ENCODE peak calls at places on chromosome 15, in nine cellular contexts. One of them, this sample, is unnamed.

GRCh38 chr15:31259562-31260252 is 66.9 kb upstream of the KLF13 start:
- DNase-seq in right cardiac atrium: no peak
- DNase-seq in astrocyte: no peak
- DNase-seq in psoas muscle: no peak
- DNase-seq in CD8-positive, alpha-beta memory T cell: no peak
- DNase-seq in H1: no peak
- DNase-seq in left ventricle myocardium inferior: no peak
- DNase-seq in H7: peak; percentile 33
- DNase-seq in neural progenitor cell: no peak
- DNase-seq in this sample: no peak

GRCh38 chr15:62719316-62719715 is 323.2 kb upstream of the TPM1 start:
- DNase-seq in H1: no peak
- DNase-seq in H7: no peak
- DNase-seq in neural progenitor cell: no peak
- DNase-seq in astrocyte: peak; percentile 61
- DNase-seq in CD8-positive, alpha-beta memory T cell: no peak
- DNase-seq in right cardiac atrium: no peak
- DNase-seq in left ventricle myocardium inferior: no peak
- DNase-seq in psoas muscle: no peak
- DNase-seq in this sample: no peak

GRCh38 chr15:89743011-89743410 is 8.0 kb downstream of the MESP1 start:
- DNase-seq in left ventricle myocardium inferior: no peak
- DNase-seq in astrocyte: no peak
- DNase-seq in H7: no peak
- DNase-seq in right cardiac atrium: no peak
- DNase-seq in H1: no peak
- DNase-seq in psoas muscle: no peak
- DNase-seq in neural progenitor cell: no peak
- DNase-seq in CD8-positive, alpha-beta memory T cell: no peak
- DNase-seq in this sample: no peak

GRCh38 chr15:75672646-75673425 is 25.1 kb downstream of the SNX33 start:
- DNase-seq in psoas muscle: no peak
- DNase-seq in CD8-positive, alpha-beta memory T cell: no peak
- DNase-seq in H7: peak; percentile 78
- DNase-seq in neural progenitor cell: peak; percentile 56
- DNase-seq in right cardiac atrium: peak; percentile 86
- DNase-seq in left ventricle myocardium inferior: peak; percentile 53
- DNase-seq in H1: no peak
- DNase-seq in astrocyte: peak; percentile 80
- DNase-seq in this sample: no peak

GRCh38 chr15:95556866-95557225 is 773.7 kb upstream of the NR2F2 start:
- DNase-seq in H1: no peak
- DNase-seq in psoas muscle: no peak
- DNase-seq in left ventricle myocardium inferior: no peak
- DNase-seq in neural progenitor cell: peak; percentile 33
- DNase-seq in right cardiac atrium: no peak
- DNase-seq in astrocyte: peak; percentile 85
- DNase-seq in CD8-positive, alpha-beta memory T cell: no peak
- DNase-seq in H7: no peak
- DNase-seq in this sample: no peak

GRCh38 chr15:40340038-40340739 is 550 bp downstream of the CCDC9B start:
- DNase-seq in right cardiac atrium: peak; percentile 95
- DNase-seq in CD8-positive, alpha-beta memory T cell: no peak
- DNase-seq in neural progenitor cell: no peak
- DNase-seq in left ventricle myocardium inferior: peak; percentile 90
- DNase-seq in H1: peak; percentile 56
- DNase-seq in astrocyte: peak; percentile 73
- DNase-seq in H7: peak; percentile 77
- DNase-seq in psoas muscle: peak; percentile 95
- DNase-seq in this sample: no peak

GRCh38 chr15:71112429-71112828 is 2.8 kb upstream of the THSD4 start:
- DNase-seq in H7: no peak
- DNase-seq in left ventricle myocardium inferior: no peak
- DNase-seq in neural progenitor cell: no peak
- DNase-seq in H1: no peak
- DNase-seq in CD8-positive, alpha-beta memory T cell: no peak
- DNase-seq in psoas muscle: no peak
- DNase-seq in right cardiac atrium: no peak
- DNase-seq in astrocyte: peak; percentile 50
- DNase-seq in this sample: no peak

GRCh38 chr15:99143655-99144610 is 39.1 kb downstream of the SYNM start:
- DNase-seq in H7: no peak
- DNase-seq in psoas muscle: peak; percentile 93
- DNase-seq in right cardiac atrium: peak; percentile 84
- DNase-seq in H1: no peak
- DNase-seq in CD8-positive, alpha-beta memory T cell: no peak
- DNase-seq in astrocyte: no peak
- DNase-seq in left ventricle myocardium inferior: peak; percentile 73
- DNase-seq in neural progenitor cell: peak; percentile 20
- DNase-seq in this sample: peak; percentile 51

GRCh38 chr15:85003593-85004312 is 22.1 kb downstream of the PDE8A start:
- DNase-seq in psoas muscle: no peak
- DNase-seq in CD8-positive, alpha-beta memory T cell: no peak
- DNase-seq in neural progenitor cell: no peak
- DNase-seq in right cardiac atrium: no peak
- DNase-seq in astrocyte: no peak
- DNase-seq in H7: no peak
- DNase-seq in H1: no peak
- DNase-seq in left ventricle myocardium inferior: no peak
- DNase-seq in this sample: no peak

GRCh38 chr15:95687686-95688085 is 642.8 kb upstream of the NR2F2 start:
- DNase-seq in astrocyte: no peak
- DNase-seq in left ventricle myocardium inferior: no peak
- DNase-seq in H7: no peak
- DNase-seq in CD8-positive, alpha-beta memory T cell: no peak
- DNase-seq in psoas muscle: no peak
- DNase-seq in right cardiac atrium: no peak
- DNase-seq in neural progenitor cell: no peak
- DNase-seq in H1: no peak
- DNase-seq in this sample: no peak

GRCh38 chr15:48590704-48591103 is 54.8 kb downstream of the FBN1 start:
- DNase-seq in right cardiac atrium: no peak
- DNase-seq in psoas muscle: no peak
- DNase-seq in CD8-positive, alpha-beta memory T cell: no peak
- DNase-seq in H7: no peak
- DNase-seq in astrocyte: no peak
- DNase-seq in left ventricle myocardium inferior: no peak
- DNase-seq in neural progenitor cell: no peak
- DNase-seq in H1: no peak
- DNase-seq in this sample: no peak

GRCh38 chr15:35723852-35724251 is 177.9 kb upstream of the DPH6 start:
- DNase-seq in CD8-positive, alpha-beta memory T cell: no peak
- DNase-seq in astrocyte: peak; percentile 51
- DNase-seq in H1: no peak
- DNase-seq in neural progenitor cell: no peak
- DNase-seq in left ventricle myocardium inferior: no peak
- DNase-seq in H7: no peak
- DNase-seq in psoas muscle: no peak
- DNase-seq in right cardiac atrium: no peak
- DNase-seq in this sample: no peak

GRCh38 chr15:65982941-65983340 is 113.7 kb downstream of the RAB11A start:
- DNase-seq in H7: no peak
- DNase-seq in right cardiac atrium: no peak
- DNase-seq in CD8-positive, alpha-beta memory T cell: no peak
- DNase-seq in left ventricle myocardium inferior: no peak
- DNase-seq in H1: no peak
- DNase-seq in psoas muscle: no peak
- DNase-seq in neural progenitor cell: no peak
- DNase-seq in astrocyte: no peak
- DNase-seq in this sample: no peak

GRCh38 chr15:65987100-65987499 is 117.8 kb downstream of the RAB11A start:
- DNase-seq in neural progenitor cell: no peak
- DNase-seq in psoas muscle: no peak
- DNase-seq in CD8-positive, alpha-beta memory T cell: no peak
- DNase-seq in left ventricle myocardium inferior: no peak
- DNase-seq in right cardiac atrium: no peak
- DNase-seq in H7: no peak
- DNase-seq in H1: no peak
- DNase-seq in astrocyte: no peak
- DNase-seq in this sample: no peak

GRCh38 chr15:65981837-65982696 is 112.8 kb downstream of the RAB11A start:
- DNase-seq in H7: peak; percentile 98
- DNase-seq in CD8-positive, alpha-beta memory T cell: peak; percentile 73
- DNase-seq in right cardiac atrium: no peak
- DNase-seq in H1: peak; percentile 88
- DNase-seq in psoas muscle: no peak
- DNase-seq in neural progenitor cell: peak; percentile 83
- DNase-seq in left ventricle myocardium inferior: no peak
- DNase-seq in astrocyte: no peak
- DNase-seq in this sample: peak; percentile 59

GRCh38 chr15:65986416-65986815 is 117.1 kb downstream of the RAB11A start:
- DNase-seq in H7: no peak
- DNase-seq in CD8-positive, alpha-beta memory T cell: no peak
- DNase-seq in psoas muscle: no peak
- DNase-seq in H1: no peak
- DNase-seq in astrocyte: no peak
- DNase-seq in neural progenitor cell: no peak
- DNase-seq in right cardiac atrium: no peak
- DNase-seq in left ventricle myocardium inferior: no peak
- DNase-seq in this sample: no peak

GRCh38 chr15:65985387-65985786 is 116.1 kb downstream of the RAB11A start:
- DNase-seq in left ventricle myocardium inferior: no peak
- DNase-seq in CD8-positive, alpha-beta memory T cell: no peak
- DNase-seq in neural progenitor cell: no peak
- DNase-seq in right cardiac atrium: no peak
- DNase-seq in psoas muscle: no peak
- DNase-seq in H1: no peak
- DNase-seq in H7: no peak
- DNase-seq in astrocyte: no peak
- DNase-seq in this sample: no peak
- H3K27me3 ChIP-seq in left ventricle myocardium inferior: peaks cover 95% of the 10 kb centered on the region
- H3K27me3 ChIP-seq in CD8-positive, alpha-beta memory T cell: peaks cover 11% of the 10 kb centered on the region
- H3K27me3 ChIP-seq in neural progenitor cell: peaks cover 13% of the 10 kb centered on the region
- H3K27me3 ChIP-seq in right cardiac atrium: no peaks in the 10 kb centered on the region
- H3K27me3 ChIP-seq in psoas muscle: no peaks in the 10 kb centered on the region
- H3K27me3 ChIP-seq in H1: no peaks in the 10 kb centered on the region
- H3K27me3 ChIP-seq in H7: peaks cover 3% of the 10 kb centered on the region
- H3K27me3 ChIP-seq in astrocyte: peaks cover 29% of the 10 kb centered on the region
- H3K27me3 ChIP-seq in this sample: no peaks in the 10 kb centered on the region

GRCh38 chr15:69931159-69931558 is 166.6 kb downstream of the TLE3 start:
- DNase-seq in astrocyte: no peak
- DNase-seq in H7: no peak
- DNase-seq in H1: no peak
- DNase-seq in CD8-positive, alpha-beta memory T cell: no peak
- DNase-seq in left ventricle myocardium inferior: no peak
- DNase-seq in neural progenitor cell: no peak
- DNase-seq in right cardiac atrium: no peak
- DNase-seq in psoas muscle: no peak
- DNase-seq in this sample: no peak
- H3K27me3 ChIP-seq in astrocyte: peaks cover 10% of the 10 kb centered on the region
- H3K27me3 ChIP-seq in H7: no peaks in the 10 kb centered on the region
- H3K27me3 ChIP-seq in H1: no peaks in the 10 kb centered on the region
- H3K27me3 ChIP-seq in CD8-positive, alpha-beta memory T cell: no peaks in the 10 kb centered on the region
- H3K27me3 ChIP-seq in left ventricle myocardium inferior: peaks cover 19% of the 10 kb centered on the region
- H3K27me3 ChIP-seq in neural progenitor cell: no peaks in the 10 kb centered on the region
- H3K27me3 ChIP-seq in right cardiac atrium: no peaks in the 10 kb centered on the region
- H3K27me3 ChIP-seq in psoas muscle: no peaks in the 10 kb centered on the region
- H3K27me3 ChIP-seq in this sample: no peaks in the 10 kb centered on the region

DNA sequence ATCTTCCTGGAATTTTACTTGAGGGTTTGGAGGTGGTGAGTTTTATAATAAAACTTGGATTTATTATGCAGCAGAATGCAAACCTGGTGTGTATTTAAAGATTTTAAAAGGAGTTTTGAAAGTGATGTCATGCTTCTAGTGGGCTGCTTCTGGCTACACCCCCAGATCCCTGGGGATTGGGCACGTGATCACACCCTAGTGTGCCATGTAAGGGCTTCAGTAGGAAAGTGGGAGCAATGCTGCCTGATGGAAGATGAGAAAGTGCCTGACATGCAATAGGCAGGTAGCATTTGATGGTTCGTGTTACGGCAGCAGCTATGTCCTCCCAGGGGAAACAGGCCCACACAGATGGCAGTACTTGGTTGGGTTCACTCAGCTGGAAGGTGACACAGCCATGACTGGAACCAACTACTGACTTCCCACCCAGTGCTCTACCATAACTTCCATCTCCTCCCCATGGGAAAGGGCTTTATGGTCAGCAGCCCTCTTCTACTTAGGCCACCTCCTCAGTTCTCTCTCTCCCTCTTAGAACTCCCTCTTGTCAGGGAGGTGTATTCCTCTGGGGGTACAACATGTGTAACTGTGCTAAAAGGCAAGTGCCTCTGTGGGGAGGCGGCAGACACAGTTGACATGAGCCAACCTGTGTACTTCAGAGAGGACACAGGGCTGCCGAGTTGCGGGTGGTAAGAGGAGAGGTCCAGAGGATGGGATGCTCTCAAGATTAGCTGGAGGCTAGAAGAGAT is 5.6 kb downstream of the ITPKA start:
- DNase-seq in astrocyte: no peak
- DNase-seq in left ventricle myocardium inferior: no peak
- DNase-seq in neural progenitor cell: no peak
- DNase-seq in H1: no peak
- DNase-seq in H7: no peak
- DNase-seq in right cardiac atrium: peak; percentile 7
- DNase-seq in CD8-positive, alpha-beta memory T cell: no peak
- DNase-seq in psoas muscle: no peak
- DNase-seq in this sample: no peak
- H3K27me3 ChIP-seq in astrocyte: peaks cover 71% of the 10 kb centered on the region
- H3K27me3 ChIP-seq in left ventricle myocardium inferior: peaks cover 91% of the 10 kb centered on the region
- H3K27me3 ChIP-seq in neural progenitor cell: peaks cover 100% of the 10 kb centered on the region
- H3K27me3 ChIP-seq in H1: peaks cover 100% of the 10 kb centered on the region
- H3K27me3 ChIP-seq in H7: peaks cover 99% of the 10 kb centered on the region
- H3K27me3 ChIP-seq in right cardiac atrium: no peaks in the 10 kb centered on the region
- H3K27me3 ChIP-seq in CD8-positive, alpha-beta memory T cell: peaks cover 47% of the 10 kb centered on the region
- H3K27me3 ChIP-seq in psoas muscle: no peaks in the 10 kb centered on the region
- H3K27me3 ChIP-seq in this sample: no peaks in the 10 kb centered on the region

GRCh38 chr15:73654659-73655058 is 21.5 kb upstream of the NPTN start:
- DNase-seq in left ventricle myocardium inferior: no peak
- DNase-seq in H1: no peak
- DNase-seq in CD8-positive, alpha-beta memory T cell: no peak
- DNase-seq in H7: no peak
- DNase-seq in neural progenitor cell: no peak
- DNase-seq in right cardiac atrium: no peak
- DNase-seq in astrocyte: no peak
- DNase-seq in psoas muscle: no peak
- DNase-seq in this sample: no peak

GRCh38 chr15:73648027-73648295 is 14.8 kb upstream of the NPTN start:
- DNase-seq in right cardiac atrium: no peak
- DNase-seq in left ventricle myocardium inferior: no peak
- DNase-seq in H7: no peak
- DNase-seq in CD8-positive, alpha-beta memory T cell: no peak
- DNase-seq in astrocyte: no peak
- DNase-seq in psoas muscle: no peak
- DNase-seq in neural progenitor cell: no peak
- DNase-seq in H1: no peak
- DNase-seq in this sample: no peak

GRCh38 chr15:73647259-73648026 is 14.3 kb upstream of the NPTN start:
- DNase-seq in psoas muscle: no peak
- DNase-seq in H1: no peak
- DNase-seq in CD8-positive, alpha-beta memory T cell: no peak
- DNase-seq in left ventricle myocardium inferior: no peak
- DNase-seq in astrocyte: no peak
- DNase-seq in right cardiac atrium: no peak
- DNase-seq in neural progenitor cell: no peak
- DNase-seq in H7: no peak
- DNase-seq in this sample: no peak

GRCh38 chr15:73655724-73656123 is 22.5 kb upstream of the NPTN start:
- DNase-seq in left ventricle myocardium inferior: no peak
- DNase-seq in right cardiac atrium: no peak
- DNase-seq in CD8-positive, alpha-beta memory T cell: no peak
- DNase-seq in H1: no peak
- DNase-seq in astrocyte: no peak
- DNase-seq in neural progenitor cell: no peak
- DNase-seq in H7: no peak
- DNase-seq in psoas muscle: no peak
- DNase-seq in this sample: no peak

GRCh38 chr15:73650387-73651126 is 17.4 kb upstream of the NPTN start:
- DNase-seq in right cardiac atrium: no peak
- DNase-seq in H7: no peak
- DNase-seq in left ventricle myocardium inferior: no peak
- DNase-seq in H1: no peak
- DNase-seq in CD8-positive, alpha-beta memory T cell: no peak
- DNase-seq in neural progenitor cell: no peak
- DNase-seq in psoas muscle: no peak
- DNase-seq in astrocyte: no peak
- DNase-seq in this sample: no peak
- H3K27me3 ChIP-seq in right cardiac atrium: no peaks in the 10 kb centered on the region
- H3K27me3 ChIP-seq in H7: no peaks in the 10 kb centered on the region
- H3K27me3 ChIP-seq in left ventricle myocardium inferior: peaks cover 11% of the 10 kb centered on the region
- H3K27me3 ChIP-seq in H1: no peaks in the 10 kb centered on the region
- H3K27me3 ChIP-seq in CD8-positive, alpha-beta memory T cell: no peaks in the 10 kb centered on the region
- H3K27me3 ChIP-seq in neural progenitor cell: no peaks in the 10 kb centered on the region
- H3K27me3 ChIP-seq in psoas muscle: peaks cover 5% of the 10 kb centered on the region
- H3K27me3 ChIP-seq in astrocyte: no peaks in the 10 kb centered on the region
- H3K27me3 ChIP-seq in this sample: no peaks in the 10 kb centered on the region